ENCODE peak calls at places on chromosome 17, in ten cellular contexts. M is fibroblast of the aortic adventitia; R is stimulated activated naive CD4-positive, alpha-beta T cell; W is cardiac fibroblast; P is Right ventricle myocardium inferior; U is WTC11; L is stomach; N is ovary; J is stimulated activated CD4-positive, alpha-beta T cell treated with anti-CD3 and anti-CD28 coated beads, Interleukin-12 subunit alpha, Interleukin-12 subunit beta, amount 100 ng/mL, for 48 hours; D is activated T-cell treated with anti-CD3 and anti-CD28 coated beads for 48 hours. Y is an unnamed sample.
A peak's percentile ranks its signal among the peaks of the same experiment; 100 is the strongest.

GRCh38 chr17:32596666-32597065 is 109.9 kb downstream of the CDK5R1 start:
- DNase-seq in M (no peak), R (no peak), W (peak; percentile 5), P (no peak), U (no peak), L (no peak), N (no peak), J (no peak), D (no peak), Y (peak; percentile 84)

GRCh38 chr17:68803122-68803615 is 152.0 kb downstream of the ABCA8 start:
- DNase-seq in M (no peak), R (no peak), W (no peak), P (no peak), U (no peak), L (no peak), N (no peak), J (no peak), D (no peak), Y (no peak)

GRCh38 chr17:30225112-30225511 is 10.4 kb downstream of the SLC6A4 start:
- DNase-seq in M (no peak), R (no peak), W (no peak), P (no peak), U (no peak), L (no peak), N (no peak), J (no peak), D (no peak), Y (no peak)

GRCh38 chr17:45749831-45750335 is 34.2 kb upstream of the CRHR1 start:
- DNase-seq in M (no peak), R (no peak), W (no peak), P (no peak), U (no peak), L (no peak), N (no peak), J (no peak), D (no peak), Y (no peak)

GRCh38 chr17:40535924-40536717 is 29.2 kb downstream of the CCR7 start:
- DNase-seq in M (peak; percentile 77), R (no peak), W (no peak), P (no peak), U (no peak), L (no peak), N (peak; percentile 59), J (no peak), D (no peak), Y (no peak)

GRCh38 chr17:20896153-20896649 is 146.6 kb downstream of the USP22 start:
- DNase-seq in M (peak; percentile 23), R (peak; percentile 35), W (peak; percentile 3), P (peak; percentile 67), U (no peak), L (peak; percentile 38), N (peak; percentile 70), J (peak; percentile 5), D (peak; percentile 14), Y (no peak)

GRCh38 chr17:29358421-29358820 is 31.7 kb upstream of the TAOK1 start:
- DNase-seq in M (peak; percentile 17), R (no peak), W (peak; percentile 17), P (no peak), U (no peak), L (no peak), N (no peak), J (no peak), D (no peak), Y (no peak)

GRCh38 chr17:74227681-74228080 is 14.3 kb downstream of the TTYH2 start:
- DNase-seq in M (no peak), R (no peak), W (no peak), P (no peak), U (no peak), L (no peak), N (no peak), J (no peak), D (no peak), Y (no peak)

GRCh38 chr17:77470800-77471733 is 330.3 kb downstream of the SEC14L1 start:
- DNase-seq in M (peak; percentile 85), R (no peak), W (no peak), P (peak; percentile 79), U (peak; percentile 67), L (no peak), N (peak; percentile 67), J (no peak), D (no peak), Y (no peak)

GRCh38 chr17:32551186-32551955 is 64.6 kb downstream of the CDK5R1 start:
- DNase-seq in M (peak; percentile 6), R (no peak), W (peak; percentile 70), P (no peak), U (no peak), L (no peak), N (no peak), J (no peak), D (no peak), Y (no peak)

GRCh38 chr17:64741038-64741641 is 79.0 kb upstream of the SMURF2 start:
- DNase-seq in M (peak; percentile 86), R (no peak), W (peak; percentile 84), P (peak; percentile 66), U (no peak), L (peak; percentile 50), N (no peak), J (no peak), D (no peak), Y (no peak)

GRCh38 chr17:53032861-53033271 is 789.9 kb upstream of the KIF2B start:
- DNase-seq in M (no peak), R (no peak), W (peak; percentile 25), P (no peak), U (peak; percentile 50), L (no peak), N (no peak), J (no peak), D (no peak), Y (peak; percentile 87)

GRCh38 chr17:7834554-7834890 is 505 bp downstream of the KDM6B start:
- DNase-seq in M (no peak), R (peak; percentile 77), W (peak; percentile 39), P (no peak), U (no peak), L (peak; percentile 68), N (peak; percentile 79), J (no peak), D (no peak), Y (no peak)

GRCh38 chr17:82080048-82080788 is 14.6 kb upstream of the DUS1L start:
- DNase-seq in M (no peak), R (no peak), W (no peak), P (no peak), U (no peak), L (no peak), N (no peak), J (no peak), D (no peak), Y (peak; percentile 97)

GRCh38 chr17:4448197-4448980 is 14.6 kb downstream of the SPNS3 start:
- DNase-seq in M (no peak), R (no peak), W (no peak), P (no peak), U (no peak), L (no peak), N (no peak), J (no peak), D (no peak), Y (peak; percentile 23)

GRCh38 chr17:30095507-30096244 is 20.9 kb upstream of the NSRP1 start:
- DNase-seq in M (peak; percentile 85), R (no peak), W (peak; percentile 89), P (no peak), U (no peak), L (no peak), N (no peak), J (no peak), D (no peak), Y (peak; percentile 30)

GRCh38 chr17:17159571-17159970 is 46.6 kb downstream of the PLD6 start:
- DNase-seq in M (no peak), R (no peak), W (no peak), P (no peak), U (no peak), L (no peak), N (no peak), J (no peak), D (no peak), Y (no peak)

GRCh38 chr17:5097101-5097834 is 14.4 kb downstream of the ZNF232 start:
- DNase-seq in M (no peak), R (peak; percentile 7), W (no peak), P (peak; percentile 79), U (peak; percentile 92), L (peak; percentile 30), N (peak; percentile 72), J (no peak), D (no peak), Y (peak; percentile 94)

GRCh38 chr17:34584805-34585416 is 5.5 kb downstream of the TMEM132E start:
- DNase-seq in M (peak; percentile 9), R (no peak), W (peak; percentile 20), P (no peak), U (no peak), L (no peak), N (no peak), J (no peak), D (no peak), Y (peak; percentile 43)

GRCh38 chr17:49361902-49362722 is at the start of gene ZNF652:
- DNase-seq in M (peak; percentile 72), R (peak; percentile 92), W (peak; percentile 79), P (peak; percentile 94), U (peak; percentile 98), L (peak; percentile 97), N (peak; percentile 92), J (peak; percentile 85), D (peak; percentile 86), Y (peak; percentile 99)

GRCh38 chr17:48672340-48672739 is 46.2 kb upstream of the HOXB9 start:
- DNase-seq in M (no peak), R (no peak), W (no peak), P (no peak), U (no peak), L (no peak), N (no peak), J (no peak), D (no peak), Y (no peak)

GRCh38 chr17:20987511-20987910 is 55.3 kb downstream of the USP22 start:
- DNase-seq in M (no peak), R (no peak), W (no peak), P (no peak), U (no peak), L (no peak), N (no peak), J (no peak), D (no peak), Y (no peak)

GRCh38 chr17:59829217-59830006 is 63.3 kb downstream of the TUBD1 start:
- DNase-seq in M (peak; percentile 99), R (no peak), W (peak; percentile 99), P (no peak), U (no peak), L (no peak), N (no peak), J (no peak), D (no peak), Y (no peak)